ENCODE peak calls at places on chromosome 22, in six cellular contexts. A is fibroblast of lung, T is brain microvascular endothelial cell, Q is HFF-Myc, C is upper lobe of right lung, V is lower lobe of right lung. S is an unnamed sample.

GRCh38 chr22:33400891-33401290 is 342.7 kb upstream of the SYN3 start:
- DNase-seq in A (no peak), T (no peak), Q (no peak), C (no peak), V (no peak), S (no peak)

GRCh38 chr22:34068011-34068410 is 147.7 kb upstream of the LARGE1 start:
- DNase-seq in A (no peak), T (no peak), Q (no peak), C (no peak), V (no peak), S (no peak)

GRCh38 chr22:41127447-41127846 is 35.1 kb downstream of the EP300 start:
- DNase-seq in A (no peak), T (no peak), Q (no peak), C (peak; percentile 68), V (peak; percentile 69), S (no peak)

GRCh38 chr22:47200273-47201051 is 438.0 kb downstream of the TBC1D22A start:
- DNase-seq in A (peak; percentile 66), T (no peak), Q (no peak), C (peak; percentile 58), V (no peak), S (no peak)

GRCh38 chr22:27136596-27136995 is 479.2 kb downstream of the MIAT start:
- DNase-seq in A (no peak), T (no peak), Q (no peak), C (no peak), V (no peak), S (no peak)

GRCh38 chr22:32528316-32528715 is 53.7 kb downstream of the FBXO7 start:
- DNase-seq in A (no peak), T (no peak), Q (no peak), C (no peak), V (no peak), S (no peak)

GRCh38 chr22:46674906-46675305 is 54.7 kb downstream of the GRAMD4 start:
- DNase-seq in A (no peak), T (no peak), Q (no peak), C (no peak), V (no peak), S (no peak)

GRCh38 chr22:24446291-24446611 is 18.9 kb downstream of the ADORA2A start:
- DNase-seq in A (no peak), T (no peak), Q (no peak), C (no peak), V (no peak), S (no peak)

GRCh38 chr22:49966041-49966715 is 5.6 kb downstream of the PIM3 start:
- DNase-seq in A (no peak), T (no peak), Q (no peak), C (peak; percentile 68), V (no peak), S (no peak)

GRCh38 chr22:19377565-19378361 is 53.8 kb downstream of the HIRA start:
- DNase-seq in A (no peak), T (no peak), Q (no peak), C (no peak), V (no peak), S (no peak)

GRCh38 chr22:16917144-16918003 is 90.6 kb downstream of the GAB4 start:
- DNase-seq in A (peak; percentile 4), T (peak; percentile 29), Q (peak; percentile 7), C (peak; percentile 73), V (peak; percentile 64), S (peak; percentile 32)

GRCh38 chr22:28801845-28802594 is 1.7 kb upstream of the XBP1 start:
- DNase-seq in A (no peak), T (no peak), Q (no peak), C (no peak), V (no peak), S (no peak)

GRCh38 chr22:48705159-48705916 is 1122.3 kb downstream of the BRD1 start:
- DNase-seq in A (no peak), T (no peak), Q (no peak), C (peak; percentile 57), V (peak; percentile 37), S (no peak)

GRCh38 chr22:36234211-36234610 is 5.1 kb downstream of the APOL2 start:
- DNase-seq in A (no peak), T (no peak), Q (no peak), C (no peak), V (no peak), S (no peak)
- H3K4me3 ChIP-seq in A (no peak overlapping the region), T (no peak overlapping the region), Q (no peak overlapping the region), C (no peak overlapping the region), V (no peak overlapping the region), S (no peak overlapping the region)

DNA sequence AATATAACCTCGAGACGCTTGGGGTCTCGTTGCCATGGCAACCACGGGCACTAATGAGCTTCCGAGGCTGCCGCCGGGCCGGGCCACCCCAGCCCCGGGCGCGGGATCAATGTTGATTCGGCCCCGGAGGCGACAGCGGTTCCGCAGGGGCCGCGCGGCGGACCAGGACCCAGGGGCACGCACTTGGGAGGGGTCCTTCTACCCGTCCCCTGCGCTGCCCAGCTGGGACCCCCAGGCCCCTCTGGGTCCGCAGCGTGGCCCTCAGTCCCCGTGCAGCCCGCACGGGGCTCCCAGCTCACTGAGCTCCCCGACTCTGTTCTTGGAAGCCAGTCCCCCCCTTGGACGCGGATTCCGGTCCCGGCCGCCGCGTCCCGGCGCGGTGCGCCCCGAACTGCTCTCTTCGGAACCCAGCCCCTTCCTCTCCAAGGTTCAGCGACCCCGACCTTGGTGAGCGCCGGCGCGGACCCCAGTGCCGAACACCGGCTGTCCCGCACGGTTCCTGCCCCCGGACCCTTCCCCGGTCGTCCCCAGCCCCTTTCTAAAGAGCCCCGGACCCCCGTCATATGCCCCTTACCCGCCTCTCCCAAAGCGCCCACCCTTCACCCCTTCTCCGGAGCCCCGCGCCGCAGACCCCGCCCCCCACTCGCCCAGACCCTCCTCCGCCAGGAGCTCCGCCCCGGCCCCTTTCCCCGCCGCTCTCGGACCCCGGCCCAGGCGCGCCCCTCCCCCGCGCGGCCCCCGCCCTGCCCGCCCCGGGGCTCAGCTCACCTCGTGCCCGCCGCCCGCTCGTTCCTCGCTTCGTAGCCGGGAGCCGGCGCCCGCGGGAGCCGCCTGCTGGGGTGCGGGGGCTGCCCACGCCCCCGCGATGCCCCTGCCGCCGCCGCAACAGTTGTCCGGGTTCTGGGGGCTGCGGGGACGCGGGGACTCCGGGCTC is 18.2 kb upstream of the SHISAL1 start:
- DNase-seq in A (no peak), T (no peak), Q (no peak), C (no peak), V (no peak), S (peak; percentile 30)
- H3K4me3 ChIP-seq in A (no peak overlapping the region), T (no peak overlapping the region), Q (no peak overlapping the region), C (peak overlapping the region; percentile 4), V (peak overlapping the region; percentile 11), S (peak overlapping the region; percentile 51)

GRCh38 chr22:38038426-38038825 is 18.8 kb upstream of the PICK1 start:
- DNase-seq in A (no peak), T (no peak), Q (no peak), C (no peak), V (no peak), S (no peak)

GRCh38 chr22:38041760-38042584 is 15.2 kb upstream of the PICK1 start:
- DNase-seq in A (no peak), T (no peak), Q (no peak), C (no peak), V (no peak), S (no peak)

GRCh38 chr22:38036392-38037062 is 20.7 kb upstream of the PICK1 start:
- DNase-seq in A (no peak), T (no peak), Q (no peak), C (no peak), V (no peak), S (no peak)

GRCh38 chr22:38040953-38041759 is 16.0 kb upstream of the PICK1 start:
- DNase-seq in A (no peak), T (peak; percentile 14), Q (no peak), C (no peak), V (no peak), S (no peak)

GRCh38 chr22:38038890-38039812 is 18.1 kb upstream of the PICK1 start:
- DNase-seq in A (no peak), T (no peak), Q (no peak), C (no peak), V (no peak), S (no peak)
- H3K4me3 ChIP-seq in A (no peak overlapping the region), T (no peak overlapping the region), Q (no peak overlapping the region), C (no peak overlapping the region), V (no peak overlapping the region), S (no peak overlapping the region)

DNA sequence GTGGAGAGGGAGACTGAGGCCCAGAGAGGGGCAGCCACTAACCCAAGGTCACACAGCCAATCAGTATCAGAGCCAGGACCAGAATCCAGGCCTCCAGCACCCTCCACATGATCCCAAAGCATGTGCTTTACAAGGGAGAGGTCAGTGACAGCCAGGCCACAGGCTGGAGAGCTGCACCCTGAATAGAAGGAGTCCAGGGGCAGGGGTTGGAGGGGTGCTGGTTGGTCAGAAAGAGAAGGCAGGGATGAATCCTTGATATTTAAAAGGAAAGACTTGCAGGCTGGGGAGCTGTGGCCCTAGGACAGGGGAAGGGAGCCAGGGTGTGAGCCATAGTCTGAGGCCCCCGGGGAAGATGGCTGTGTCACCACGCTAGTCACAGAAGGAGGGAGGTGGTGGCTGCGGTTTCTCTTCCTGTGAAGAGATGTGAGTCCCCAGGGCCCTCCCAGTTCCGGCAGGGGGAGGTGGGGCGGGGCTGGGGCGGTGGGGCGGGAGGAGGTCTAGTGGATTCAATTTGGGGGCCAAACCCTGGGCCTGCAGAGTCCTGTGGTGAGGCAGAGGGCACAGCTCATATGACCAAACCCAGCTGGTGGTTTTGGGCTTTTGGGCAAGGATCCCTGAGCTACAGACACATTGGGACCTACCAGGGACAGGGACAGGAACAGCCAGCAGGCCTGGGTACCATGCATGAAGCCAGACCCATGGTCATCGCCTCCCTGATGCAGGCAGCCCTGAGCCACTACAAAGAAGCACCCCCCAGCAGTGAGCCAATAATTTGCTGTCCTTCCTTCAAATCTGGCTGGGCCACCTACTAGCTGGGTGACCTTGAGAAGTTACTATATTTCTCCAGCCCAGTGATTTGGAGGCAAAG is 14.0 kb downstream of the RAC2 start:
- DNase-seq in A (no peak), T (peak; percentile 43), Q (no peak), C (peak; percentile 80), V (peak; percentile 80), S (peak; percentile 38)
- H3K4me3 ChIP-seq in A (no peak overlapping the region), T (no peak overlapping the region), Q (no peak overlapping the region), C (no peak overlapping the region), V (peak overlapping the region; percentile 8), S (no peak overlapping the region)

DNA sequence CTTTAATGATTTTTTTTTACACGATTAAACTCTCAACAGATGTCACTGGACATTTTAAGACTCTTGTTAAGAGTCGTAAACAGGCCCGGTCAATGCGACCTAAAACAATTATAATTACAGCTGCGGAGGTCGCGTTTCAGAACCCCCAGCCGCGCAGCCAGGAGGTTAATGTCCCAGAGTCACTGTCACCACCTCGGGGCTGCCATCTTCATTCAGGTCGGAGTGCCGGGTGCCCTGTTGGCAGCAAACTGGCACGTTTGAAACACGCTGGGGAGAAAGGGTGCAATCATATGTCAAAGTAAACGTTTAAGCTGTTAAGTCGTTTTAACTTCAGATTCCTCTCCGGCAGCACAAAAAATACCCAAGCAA is 711 bp upstream of the PHF21B start:
- DNase-seq in A (no peak), T (no peak), Q (no peak), C (no peak), V (peak; percentile 25), S (no peak)
- H3K4me3 ChIP-seq in A (peak overlapping the region; percentile 44), T (peak overlapping the region; percentile 51), Q (peak overlapping the region; percentile 48), C (peak overlapping the region; percentile 47), V (peak overlapping the region; percentile 49), S (peak overlapping the region; percentile 47)

DNA sequence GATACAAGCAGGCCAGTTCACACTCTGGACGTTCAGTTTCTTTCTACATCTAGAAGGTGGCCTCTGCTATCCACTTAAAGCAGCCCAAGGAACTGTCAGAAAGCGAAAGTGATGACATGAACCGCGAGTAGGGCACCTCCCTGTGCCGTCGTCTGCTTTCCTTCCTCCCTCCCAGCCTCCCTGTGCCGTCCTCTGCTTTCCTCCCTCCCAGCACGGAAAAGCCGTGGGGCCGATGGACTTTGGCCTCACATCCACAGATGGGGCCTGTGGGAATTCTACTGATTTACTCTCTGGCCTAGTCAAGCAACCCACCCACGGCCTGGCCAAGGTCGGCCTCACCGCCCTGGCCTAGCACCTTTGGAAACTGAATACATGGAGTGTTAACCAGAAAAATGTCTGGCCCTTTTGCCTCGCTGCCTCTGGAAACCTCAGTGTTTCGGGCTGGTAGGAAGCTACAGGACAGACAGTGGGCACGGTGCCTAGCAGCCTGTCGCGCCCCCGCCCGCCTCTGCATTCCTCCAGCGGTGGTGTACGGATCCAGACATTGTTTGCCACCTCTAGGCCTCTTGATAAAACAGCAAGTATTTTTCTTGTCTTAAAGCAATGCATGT is 14.2 kb downstream of the PEX26 start:
- DNase-seq in A (peak; percentile 68), T (no peak), Q (no peak), C (no peak), V (no peak), S (peak; percentile 23)
- H3K4me3 ChIP-seq in A (peak overlapping the region; percentile 20), T (peak overlapping the region; percentile 26), Q (no peak overlapping the region), C (peak overlapping the region; percentile 36), V (peak overlapping the region; percentile 44), S (no peak overlapping the region)